ENCODE peak calls at places on chromosomes 13 and 19, in ten cellular contexts. O, F, W, G, X, P, L, I, B and R are unnamed samples.

GRCh38 chr19:11519138-11519537 is 9.8 kb downstream of the ECSIT start:
- ATAC-seq in O (no peak), F (no peak), W (no peak), G (no peak), X (no peak), P (peak; percentile 22), L (no peak), I (no peak), B (no peak), R (peak; percentile 85)

GRCh38 chr19:51002101-51002532 is 713 bp upstream of the KLK8 start:
- ATAC-seq in O (no peak), F (no peak), W (no peak), G (no peak), X (no peak), P (no peak), L (no peak), I (peak; percentile 42), B (no peak), R (peak; percentile 68)

GRCh38 chr13:36774895-36775294 is 44.1 kb upstream of the RFXAP start:
- ATAC-seq in O (no peak), F (no peak), W (no peak), G (peak; percentile 74), X (no peak), P (no peak), L (no peak), I (no peak), B (no peak), R (no peak)

GRCh38 chr13:109191422-109191821 is 562.0 kb downstream of the MYO16 start:
- ATAC-seq in O (no peak), F (no peak), W (peak; percentile 95), G (no peak), X (no peak), P (peak; percentile 94), L (no peak), I (no peak), B (no peak), R (no peak)

GRCh38 chr19:3617463-3617862 is 9.1 kb downstream of the CACTIN start:
- ATAC-seq in O (no peak), F (no peak), W (no peak), G (no peak), X (no peak), P (peak; percentile 41), L (peak; percentile 73), I (peak; percentile 23), B (no peak), R (no peak)

GRCh38 chr13:36124236-36124822 is 6.9 kb downstream of the DCLK1 start:
- ATAC-seq in O (no peak), F (no peak), W (peak; percentile 38), G (peak; percentile 16), X (no peak), P (peak; percentile 58), L (no peak), I (no peak), B (no peak), R (no peak)

GRCh38 chr19:35404879-35405622 is 34.2 kb downstream of the GPR42 start:
- ATAC-seq in O (peak; percentile 80), F (no peak), W (no peak), G (no peak), X (peak; percentile 97), P (peak; percentile 57), L (no peak), I (peak; percentile 22), B (no peak), R (peak; percentile 86)

GRCh38 chr19:33748231-33748630 is 48.4 kb upstream of the KCTD15 start:
- ATAC-seq in O (no peak), F (no peak), W (no peak), G (no peak), X (no peak), P (no peak), L (no peak), I (no peak), B (no peak), R (no peak)

GRCh38 chr13:39675904-39676303 is 20.4 kb downstream of the COG6 start:
- ATAC-seq in O (no peak), F (no peak), W (no peak), G (no peak), X (no peak), P (no peak), L (no peak), I (no peak), B (no peak), R (no peak)

GRCh38 chr13:51502206-51502651 is 49.4 kb upstream of the INTS6 start:
- ATAC-seq in O (peak; percentile 63), F (no peak), W (no peak), G (no peak), X (peak; percentile 98), P (no peak), L (no peak), I (no peak), B (no peak), R (no peak)

GRCh38 chr19:16548956-16549355 is 6.7 kb upstream of the CHERP start:
- ATAC-seq in O (no peak), F (no peak), W (no peak), G (no peak), X (no peak), P (no peak), L (no peak), I (no peak), B (no peak), R (no peak)